ENCODE peak calls at places on chromosomes 16 and 17, in seven cellular contexts. C, N, L, Q, K, Y and P are unnamed samples.

GRCh38 chr16:29975811-29976511 is 2.3 kb downstream of the TAOK2 start:
- DNase-seq in C (no peak), N (no peak), L (no peak), Q (no peak), K (no peak), Y (no peak), P (no peak)

GRCh38 chr17:79562806-79563141 is 48.1 kb downstream of the RBFOX3 start:
- DNase-seq in C (no peak), N (peak), L (no peak), Q (no peak), K (no peak), Y (no peak), P (no peak)

GRCh38 chr17:11589706-11590105 is 8.6 kb upstream of the DNAH9 start:
- DNase-seq in C (no peak), N (no peak), L (peak), Q (no peak), K (no peak), Y (no peak), P (no peak)

GRCh38 chr16:51095890-51096626 is 55.0 kb downstream of the SALL1 start:
- DNase-seq in C (no peak), N (no peak), L (no peak), Q (no peak), K (no peak), Y (no peak), P (no peak)

GRCh38 chr17:19619705-19620325 is 28.7 kb upstream of the ALDH3A2 start:
- DNase-seq in C (no peak), N (no peak), L (no peak), Q (no peak), K (no peak), Y (no peak), P (no peak)

GRCh38 chr16:19688396-19689024 is 29.5 kb downstream of the KNOP1 start:
- DNase-seq in C (no peak), N (no peak), L (no peak), Q (no peak), K (peak), Y (no peak), P (no peak)

GRCh38 chr17:64778367-64779290 is 116.5 kb upstream of the SMURF2 start:
- DNase-seq in C (peak), N (peak), L (peak), Q (no peak), K (no peak), Y (no peak), P (no peak)

GRCh38 chr16:66164581-66164980 is 201.9 kb upstream of the CDH5 start:
- DNase-seq in C (no peak), N (no peak), L (no peak), Q (no peak), K (no peak), Y (no peak), P (no peak)

GRCh38 chr17:68533887-68534700 is 21.9 kb downstream of the PRKAR1A start:
- DNase-seq in C (no peak), N (no peak), L (no peak), Q (no peak), K (no peak), Y (peak), P (no peak)

GRCh38 chr17:45224671-45225050 is 3.0 kb downstream of the FMNL1 start:
- DNase-seq in C (no peak), N (no peak), L (no peak), Q (no peak), K (no peak), Y (no peak), P (no peak)

GRCh38 chr16:84298376-84298899 is 3.8 kb downstream of the WFDC1 start:
- DNase-seq in C (no peak), N (peak), L (no peak), Q (no peak), K (no peak), Y (no peak), P (no peak)

GRCh38 chr16:2973081-2973480 is 3.9 kb downstream of the PAQR4 start:
- DNase-seq in C (no peak), N (no peak), L (no peak), Q (no peak), K (no peak), Y (no peak), P (no peak)

GRCh38 chr17:36679815-36680467 is 78.6 kb downstream of the MRM1 start:
- DNase-seq in C (no peak), N (no peak), L (no peak), Q (no peak), K (no peak), Y (no peak), P (no peak)

GRCh38 chr17:17156107-17156506 is 50.0 kb downstream of the PLD6 start:
- DNase-seq in C (no peak), N (no peak), L (no peak), Q (no peak), K (peak), Y (peak), P (no peak)

GRCh38 chr16:53112015-53112414 is 57.2 kb downstream of the CHD9 start:
- DNase-seq in C (no peak), N (no peak), L (no peak), Q (no peak), K (no peak), Y (no peak), P (no peak)

GRCh38 chr16:280005-280421 is 378 bp upstream of the ARHGDIG start:
- DNase-seq in C (no peak), N (no peak), L (peak), Q (no peak), K (no peak), Y (no peak), P (no peak)

GRCh38 chr16:86772671-86773338 is 194.5 kb downstream of the FOXL1 start:
- DNase-seq in C (no peak), N (peak), L (no peak), Q (no peak), K (peak), Y (peak), P (no peak)

GRCh38 chr16:53090591-53091507 is 36.1 kb downstream of the CHD9 start:
- DNase-seq in C (peak), N (peak), L (peak), Q (peak), K (peak), Y (peak), P (peak)

GRCh38 chr16:85584192-85584757 is 28.8 kb upstream of the GSE1 start:
- DNase-seq in C (no peak), N (no peak), L (no peak), Q (no peak), K (no peak), Y (no peak), P (no peak)

GRCh38 chr16:25151996-25152395 is 40.5 kb downstream of the LCMT1 start:
- DNase-seq in C (no peak), N (no peak), L (no peak), Q (no peak), K (peak), Y (peak), P (no peak)

GRCh38 chr17:4678448-4679026 is 25.4 kb downstream of the PELP1 start:
- DNase-seq in C (no peak), N (no peak), L (no peak), Q (no peak), K (peak), Y (peak), P (no peak)

GRCh38 chr16:55913717-55914116 is 38.5 kb upstream of the CES5A start:
- DNase-seq in C (no peak), N (no peak), L (no peak), Q (no peak), K (peak), Y (no peak), P (no peak)

GRCh38 chr17:66441012-66441703 is 138.7 kb downstream of the PRKCA start:
- DNase-seq in C (no peak), N (no peak), L (no peak), Q (no peak), K (peak), Y (no peak), P (no peak)

GRCh38 chr17:79946352-79947231 is 89.1 kb downstream of the TBC1D16 start:
- DNase-seq in C (peak), N (peak), L (peak), Q (no peak), K (no peak), Y (no peak), P (peak)

GRCh38 chr16:4746215-4746614 is 11.9 kb downstream of the DNAAF8 start:
- DNase-seq in C (no peak), N (no peak), L (no peak), Q (no peak), K (no peak), Y (no peak), P (no peak)

GRCh38 chr16:28534542-28535373 is 4.0 kb downstream of the NUPR1 start:
- DNase-seq in C (no peak), N (peak), L (peak), Q (peak), K (no peak), Y (peak), P (peak)

GRCh38 chr17:4054446-4054845 is 88.4 kb downstream of the ZZEF1 start:
- DNase-seq in C (no peak), N (no peak), L (no peak), Q (no peak), K (no peak), Y (no peak), P (no peak)

GRCh38 chr17:64183815-64184397 is 54.0 kb upstream of the ERN1 start:
- DNase-seq in C (no peak), N (no peak), L (no peak), Q (no peak), K (peak), Y (peak), P (no peak)

GRCh38 chr17:39946551-39947330 is 16.1 kb upstream of the GSDMA start:
- DNase-seq in C (no peak), N (no peak), L (no peak), Q (no peak), K (peak), Y (no peak), P (no peak)
- TF ChIP-seq CTCF in C (no peak), N (no peak), L (no peak), Q (no peak), K (no peak), Y (no peak), P (no peak)

GRCh38 chr16:79370736-79371135 is 229.8 kb downstream of the MAF start:
- DNase-seq in C (no peak), N (no peak), L (no peak), Q (no peak), K (no peak), Y (no peak), P (no peak)

GRCh38 chr16:79369796-79370195 is 230.7 kb downstream of the MAF start:
- DNase-seq in C (no peak), N (no peak), L (no peak), Q (no peak), K (no peak), Y (no peak), P (no peak)

GRCh38 chr16:79379083-79379482 is 221.5 kb downstream of the MAF start:
- DNase-seq in C (no peak), N (no peak), L (no peak), Q (no peak), K (no peak), Y (no peak), P (peak)

GRCh38 chr16:79372504-79373184 is 227.9 kb downstream of the MAF start:
- DNase-seq in C (peak), N (no peak), L (no peak), Q (no peak), K (peak), Y (no peak), P (no peak)

GRCh38 chr16:79375351-79375750 is 225.2 kb downstream of the MAF start:
- DNase-seq in C (no peak), N (no peak), L (no peak), Q (no peak), K (no peak), Y (no peak), P (no peak)
- TF ChIP-seq CTCF in C (no peak), N (no peak), L (no peak), Q (no peak), K (no peak), Y (no peak), P (no peak)

GRCh38 chr17:42312285-42313130 is 24.2 kb downstream of the STAT5A start:
- DNase-seq in C (peak), N (peak), L (peak), Q (no peak), K (peak), Y (peak), P (peak)
- TF ChIP-seq CTCF in C (peak), N (peak), L (peak), Q (no peak), K (peak), Y (peak), P (no peak)

DNA sequence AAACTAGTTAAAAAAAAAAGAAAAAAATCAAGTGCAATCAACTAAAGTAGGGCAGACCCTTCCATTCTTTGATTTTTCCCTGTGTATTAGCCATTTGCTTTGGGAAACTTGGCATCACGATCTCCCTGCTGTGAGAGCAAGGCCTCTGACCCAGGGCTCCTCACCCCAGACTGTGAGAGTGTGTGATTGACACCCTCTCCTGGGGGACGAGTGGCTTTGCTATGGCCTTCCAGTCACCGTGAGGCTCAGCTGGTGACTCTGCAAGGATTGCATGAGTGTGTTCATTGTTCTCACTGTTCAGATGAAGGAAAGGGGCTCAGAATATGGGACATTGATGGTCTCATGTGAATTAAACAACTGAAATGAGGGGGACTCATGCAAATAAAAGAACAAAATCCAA is 69.0 kb upstream of the BCAR1 start:
- DNase-seq in C (no peak), N (no peak), L (no peak), Q (no peak), K (no peak), Y (no peak), P (no peak)
- TF ChIP-seq CTCF in C (no peak), N (no peak), L (no peak), Q (no peak), K (no peak), Y (no peak), P (no peak)

GRCh38 chr17:51439395-51440229 is 179.3 kb downstream of the UTP18 start:
- DNase-seq in C (no peak), N (no peak), L (no peak), Q (no peak), K (peak), Y (no peak), P (no peak)

GRCh38 chr17:51434434-51435170 is 174.3 kb downstream of the UTP18 start:
- DNase-seq in C (no peak), N (no peak), L (no peak), Q (no peak), K (peak), Y (no peak), P (no peak)

GRCh38 chr17:51430581-51430980 is 170.2 kb downstream of the UTP18 start:
- DNase-seq in C (no peak), N (no peak), L (no peak), Q (no peak), K (no peak), Y (no peak), P (no peak)

GRCh38 chr17:51435171-51435552 is 174.8 kb downstream of the UTP18 start:
- DNase-seq in C (no peak), N (no peak), L (no peak), Q (no peak), K (no peak), Y (no peak), P (no peak)

DNA sequence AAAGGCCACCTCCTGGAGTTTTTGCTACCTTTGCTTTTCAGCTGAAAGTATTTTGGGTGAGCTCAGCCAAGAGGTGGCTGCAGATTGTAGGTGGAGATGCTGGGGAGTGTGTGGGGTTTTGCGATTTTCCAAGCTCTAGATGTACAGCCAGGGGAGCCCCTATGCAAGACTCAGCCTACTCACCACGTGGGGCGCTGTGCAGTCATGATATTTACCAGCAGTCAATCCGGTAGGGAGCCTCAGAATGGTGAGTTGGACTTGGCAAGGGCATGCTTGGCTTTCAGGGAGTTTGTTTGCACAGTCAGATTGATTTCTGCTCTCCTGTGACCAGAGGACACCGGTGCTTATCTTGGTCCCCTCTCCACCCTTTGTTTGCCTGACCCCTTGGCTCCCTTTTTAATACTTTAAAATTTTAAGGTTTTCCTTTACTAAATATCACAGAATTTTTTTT is 175.3 kb downstream of the UTP18 start:
- DNase-seq in C (no peak), N (no peak), L (peak), Q (no peak), K (no peak), Y (no peak), P (no peak)
- TF ChIP-seq CTCF in C (no peak), N (no peak), L (peak), Q (no peak), K (peak), Y (no peak), P (no peak)

GRCh38 chr17:76033139-76033538 is 6.0 kb upstream of the EVPL start:
- DNase-seq in C (no peak), N (no peak), L (no peak), Q (no peak), K (no peak), Y (no peak), P (no peak)

GRCh38 chr17:76036497-76037380 is 9.6 kb upstream of the EVPL start:
- DNase-seq in C (peak), N (peak), L (peak), Q (no peak), K (no peak), Y (no peak), P (no peak)

GRCh38 chr17:76034433-76035185 is 7.5 kb upstream of the EVPL start:
- DNase-seq in C (no peak), N (no peak), L (no peak), Q (no peak), K (no peak), Y (no peak), P (no peak)

GRCh38 chr17:76032780-76033108 is 5.6 kb upstream of the EVPL start:
- DNase-seq in C (no peak), N (no peak), L (no peak), Q (no peak), K (no peak), Y (no peak), P (no peak)

GRCh38 chr17:76032073-76032779 is 5.1 kb upstream of the EVPL start:
- DNase-seq in C (no peak), N (no peak), L (peak), Q (no peak), K (peak), Y (no peak), P (no peak)
- TF ChIP-seq CTCF in C (no peak), N (no peak), L (peak), Q (no peak), K (peak), Y (no peak), P (no peak)

GRCh38 chr16:70473446-70474319 is 19.3 kb downstream of the FCSK start:
- DNase-seq in C (no peak), N (no peak), L (no peak), Q (no peak), K (no peak), Y (no peak), P (no peak)

GRCh38 chr16:70468776-70469525 is 14.6 kb downstream of the FCSK start:
- DNase-seq in C (no peak), N (no peak), L (no peak), Q (no peak), K (no peak), Y (no peak), P (no peak)

GRCh38 chr16:70470141-70470926 is 15.9 kb downstream of the FCSK start:
- DNase-seq in C (no peak), N (no peak), L (no peak), Q (no peak), K (no peak), Y (no peak), P (no peak)

GRCh38 chr16:70472786-70473433 is 18.5 kb downstream of the FCSK start:
- DNase-seq in C (no peak), N (no peak), L (no peak), Q (no peak), K (no peak), Y (no peak), P (no peak)

DNA sequence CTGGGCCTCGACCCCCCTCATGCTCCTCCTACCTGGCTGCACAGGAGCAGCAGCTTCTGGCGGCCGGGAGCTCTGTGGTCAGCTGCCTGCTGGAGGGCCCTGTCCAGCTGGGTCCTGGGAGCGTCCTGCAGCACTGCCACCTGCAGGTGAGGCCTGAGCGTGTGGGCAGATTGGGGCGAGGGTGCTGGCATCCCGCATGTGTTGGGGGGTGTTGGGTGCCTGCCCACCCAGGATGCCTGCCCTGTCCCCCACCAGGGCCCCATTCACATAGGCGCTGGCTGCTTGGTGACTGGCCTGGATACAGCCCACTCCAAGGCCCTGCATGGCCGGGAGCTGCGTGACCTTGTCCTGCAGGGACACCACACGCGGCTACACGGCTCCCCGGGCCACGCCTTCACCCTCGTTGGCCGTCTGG is 16.5 kb downstream of the FCSK start:
- DNase-seq in C (no peak), N (no peak), L (peak), Q (no peak), K (no peak), Y (no peak), P (no peak)
- TF ChIP-seq CTCF in C (no peak), N (peak), L (no peak), Q (no peak), K (peak), Y (peak), P (no peak)

GRCh38 chr16:17519041-17519440 is 48.3 kb upstream of the XYLT1 start:
- DNase-seq in C (no peak), N (no peak), L (no peak), Q (no peak), K (no peak), Y (peak), P (no peak)

GRCh38 chr16:17519556-17519955 is 48.8 kb upstream of the XYLT1 start:
- DNase-seq in C (no peak), N (no peak), L (no peak), Q (no peak), K (no peak), Y (no peak), P (no peak)

GRCh38 chr16:17512636-17513220 is 42.0 kb upstream of the XYLT1 start:
- DNase-seq in C (no peak), N (no peak), L (no peak), Q (no peak), K (no peak), Y (peak), P (no peak)

GRCh38 chr16:17518441-17518840 is 47.7 kb upstream of the XYLT1 start:
- DNase-seq in C (no peak), N (no peak), L (no peak), Q (no peak), K (peak), Y (peak), P (no peak)

GRCh38 chr16:17515421-17516210 is 44.9 kb upstream of the XYLT1 start:
- DNase-seq in C (no peak), N (no peak), L (no peak), Q (no peak), K (peak), Y (peak), P (no peak)
- TF ChIP-seq CTCF in C (no peak), N (no peak), L (no peak), Q (no peak), K (no peak), Y (no peak), P (no peak)

GRCh38 chr16:48526058-48526957 is 83.7 kb downstream of the N4BP1 start:
- DNase-seq in C (no peak), N (peak), L (peak), Q (no peak), K (peak), Y (no peak), P (peak)
- TF ChIP-seq CTCF in C (peak), N (no peak), L (no peak), Q (no peak), K (peak), Y (peak), P (no peak)

GRCh38 chr17:60640503-60640902 is 37.1 kb upstream of the BCAS3 start:
- DNase-seq in C (no peak), N (no peak), L (no peak), Q (no peak), K (no peak), Y (no peak), P (no peak)
- TF ChIP-seq CTCF in C (no peak), N (no peak), L (no peak), Q (no peak), K (peak), Y (peak), P (no peak)